ENCODE peak calls at places on chromosomes 5 and 9, in seven cellular contexts. G is CD8-positive, alpha-beta T cell; I is lower leg skin; P is ascending aorta; O is lung; T is heart right ventricle; S is right atrium auricular region. U is an unnamed sample.

GRCh38 chr9:108197888-108198287 is 657.9 kb downstream of the ACTL7B start:
- DNase-seq in G (no peak), I (no peak), P (no peak), O (no peak), T (no peak), S (no peak), U (no peak)

GRCh38 chr9:79143211-79143610 is 428.6 kb upstream of the TLE4 start:
- DNase-seq in G (no peak), I (no peak), P (no peak), O (no peak), T (no peak), S (no peak), U (no peak)

GRCh38 chr5:1552469-1553255 is 28.9 kb upstream of the LPCAT1 start:
- DNase-seq in G (no peak), I (peak; percentile 86), P (no peak), O (peak; percentile 53), T (peak; percentile 51), S (peak; percentile 70), U (peak; percentile 69)

GRCh38 chr5:6583049-6583880 is 49.6 kb downstream of the NSUN2 start:
- DNase-seq in G (no peak), I (no peak), P (no peak), O (peak; percentile 28), T (peak; percentile 51), S (peak; percentile 53), U (no peak)

GRCh38 chr9:69611221-69611620 is 61.0 kb downstream of the APBA1 start:
- DNase-seq in G (no peak), I (no peak), P (no peak), O (no peak), T (no peak), S (no peak), U (no peak)

GRCh38 chr9:4099961-4100360 is 199.9 kb downstream of the GLIS3 start:
- DNase-seq in G (no peak), I (no peak), P (no peak), O (no peak), T (no peak), S (no peak), U (no peak)

GRCh38 chr5:139848508-139849100 is 53.0 kb downstream of the PSD2 start:
- DNase-seq in G (no peak), I (no peak), P (no peak), O (no peak), T (peak; percentile 36), S (no peak), U (no peak)

GRCh38 chr5:34959323-34959722 is 30.0 kb downstream of the DNAJC21 start:
- DNase-seq in G (no peak), I (no peak), P (no peak), O (no peak), T (no peak), S (no peak), U (no peak)

GRCh38 chr5:111425205-111425604 is 87.1 kb downstream of the STARD4 start:
- DNase-seq in G (no peak), I (no peak), P (no peak), O (no peak), T (no peak), S (no peak), U (no peak)

GRCh38 chr5:125200842-125201373 is 454.5 kb upstream of the ZNF608 start:
- DNase-seq in G (no peak), I (no peak), P (no peak), O (no peak), T (no peak), S (no peak), U (no peak)
- H3K4me3 ChIP-seq in G (no peak overlapping the region), I (no peak overlapping the region), P (peak overlapping the region; percentile 42), O (no peak overlapping the region), T (no peak overlapping the region), S (peak overlapping the region; percentile 3), U (peak overlapping the region; percentile 62)

GRCh38 chr9:105188746-105189145 is 55.7 kb upstream of the SLC44A1 start:
- DNase-seq in G (no peak), I (no peak), P (no peak), O (no peak), T (no peak), S (no peak), U (no peak)
- TF ChIP-seq CTCF in G (no peak), I (no peak), P (no peak), O (no peak), T (no peak), S (no peak), U (no peak)

DNA sequence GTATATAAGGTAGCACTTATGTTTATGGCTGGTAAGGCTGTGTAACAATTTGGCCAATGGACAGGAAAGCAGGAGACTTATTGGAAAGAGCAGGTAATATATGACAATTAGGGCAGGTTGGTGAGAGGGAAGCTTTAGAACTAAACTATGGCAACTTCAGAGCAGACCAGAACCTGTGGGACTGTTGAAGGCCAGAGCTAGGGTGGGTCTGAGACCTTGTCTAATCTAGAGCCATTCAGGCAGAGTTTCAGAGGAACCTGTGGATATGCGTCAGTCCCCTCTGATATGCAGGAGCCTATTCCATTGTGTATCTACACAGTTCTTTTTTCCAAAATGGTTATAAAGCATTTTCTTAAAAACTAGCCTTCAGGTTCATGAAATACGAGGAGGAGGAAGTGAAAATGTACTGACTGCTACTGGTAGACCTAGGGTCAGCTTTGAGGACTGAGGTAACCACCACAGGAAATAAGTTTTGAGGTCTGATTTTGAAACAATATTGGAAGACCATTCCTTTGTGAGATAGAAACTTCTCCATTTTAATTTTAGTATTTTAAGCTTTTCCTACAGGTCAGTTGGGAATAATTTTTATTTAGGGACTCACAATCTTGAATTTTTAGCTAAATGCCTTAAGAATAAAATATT is 37.6 kb downstream of the ELL2 start:
- DNase-seq in G (no peak), I (no peak), P (no peak), O (no peak), T (no peak), S (no peak), U (no peak)
- H3K4me3 ChIP-seq in G (no peak overlapping the region), I (no peak overlapping the region), P (no peak overlapping the region), O (no peak overlapping the region), T (no peak overlapping the region), S (no peak overlapping the region), U (no peak overlapping the region)

GRCh38 chr5:164672931-164673694 is 1167.7 kb downstream of the MAT2B start:
- DNase-seq in G (no peak), I (no peak), P (no peak), O (no peak), T (no peak), S (no peak), U (no peak)
- TF ChIP-seq CTCF in G (no peak), I (no peak), P (no peak), O (no peak), T (no peak), S (no peak), U (no peak)

U was measured in coronary artery.